ENCODE peak calls at places on chromosomes 4 and X, in eight cellular contexts. U, R, N, S, I, J, E and A are unnamed samples.

GRCh38 chr4:102343964-102344519 is 1.2 kb downstream of the SLC39A8 start:
- DNase-seq in U (no peak), R (no peak), N (no peak), S (no peak), I (no peak), J (no peak), E (peak), A (no peak)

GRCh38 chr4:23006756-23007155 is 314.0 kb downstream of the GBA3 start:
- DNase-seq in U (no peak), R (peak), N (no peak), S (no peak), I (no peak), J (no peak), E (no peak), A (no peak)

GRCh38 chrX:124208675-124209074 is 123.8 kb upstream of the TEX13D start:
- DNase-seq in U (no peak), R (no peak), N (no peak), S (no peak), I (no peak), J (no peak), E (no peak), A (no peak)

GRCh38 chrX:21870494-21870893 is 14.7 kb downstream of the YY2 start:
- DNase-seq in U (no peak), R (peak), N (no peak), S (no peak), I (no peak), J (no peak), E (no peak), A (no peak)

GRCh38 chr4:181157647-181158046 is 1085.6 kb upstream of the TENM3 start:
- DNase-seq in U (no peak), R (no peak), N (no peak), S (no peak), I (no peak), J (no peak), E (no peak), A (no peak)

GRCh38 chr4:158067646-158068045 is 105.2 kb downstream of the GASK1B start:
- DNase-seq in U (no peak), R (peak), N (no peak), S (no peak), I (no peak), J (no peak), E (no peak), A (no peak)

GRCh38 chr4:176883681-176884418 is 91.1 kb upstream of the VEGFC start:
- DNase-seq in U (no peak), R (peak), N (no peak), S (no peak), I (no peak), J (no peak), E (no peak), A (no peak)

GRCh38 chr4:122341906-122342305 is 36.9 kb upstream of the ADAD1 start:
- DNase-seq in U (no peak), R (peak), N (no peak), S (no peak), I (no peak), J (no peak), E (no peak), A (no peak)

GRCh38 chr4:26792639-26793038 is 68.0 kb upstream of the STIM2 start:
- DNase-seq in U (no peak), R (no peak), N (no peak), S (no peak), I (no peak), J (no peak), E (no peak), A (no peak)

GRCh38 chr4:148094149-148094548 is 348.1 kb downstream of the NR3C2 start:
- DNase-seq in U (no peak), R (no peak), N (no peak), S (no peak), I (no peak), J (no peak), E (no peak), A (no peak)

GRCh38 chrX:150203249-150203647 is 159.9 kb upstream of the MAMLD1 start:
- DNase-seq in U (no peak), R (no peak), N (no peak), S (no peak), I (no peak), J (no peak), E (no peak), A (no peak)

GRCh38 chr4:105990933-105991332 is 95.7 kb downstream of the NPNT start:
- DNase-seq in U (peak), R (peak), N (peak), S (peak), I (no peak), J (no peak), E (peak), A (peak)

GRCh38 chr4:150385606-150386005 is 196.3 kb upstream of the MAB21L2 start:
- DNase-seq in U (no peak), R (peak), N (no peak), S (no peak), I (no peak), J (peak), E (no peak), A (no peak)

GRCh38 chrX:13764284-13764683 is 29.7 kb downstream of the OFD1 start:
- DNase-seq in U (no peak), R (no peak), N (no peak), S (no peak), I (no peak), J (no peak), E (no peak), A (peak)

GRCh38 chr4:146053901-146054300 is 115.3 kb upstream of the ZNF827 start:
- DNase-seq in U (no peak), R (no peak), N (no peak), S (no peak), I (no peak), J (no peak), E (no peak), A (no peak)

GRCh38 chr4:173735055-173735454 is 205.0 kb upstream of the HAND2 start:
- DNase-seq in U (no peak), R (peak), N (no peak), S (no peak), I (no peak), J (no peak), E (no peak), A (no peak)

GRCh38 chr4:153748378-153748777 is 11.4 kb downstream of the RNF175 start:
- DNase-seq in U (no peak), R (peak), N (no peak), S (peak), I (no peak), J (no peak), E (no peak), A (no peak)

GRCh38 chrX:48509245-48509590 is 426 bp downstream of the PORCN start:
- DNase-seq in U (no peak), R (peak), N (no peak), S (no peak), I (no peak), J (no peak), E (no peak), A (no peak)

GRCh38 chrX:124720532-124720931 is 374.2 kb downstream of the SH2D1A start:
- DNase-seq in U (no peak), R (no peak), N (no peak), S (no peak), I (no peak), J (no peak), E (no peak), A (no peak)

GRCh38 chr4:26576171-26576829 is 7.6 kb upstream of the TBC1D19 start:
- DNase-seq in U (no peak), R (peak), N (no peak), S (no peak), I (no peak), J (no peak), E (no peak), A (no peak)

GRCh38 chrX:68829594-68830485 is 1.0 kb downstream of the EFNB1 start:
- DNase-seq in U (peak), R (peak), N (no peak), S (no peak), I (peak), J (no peak), E (peak), A (no peak)

GRCh38 chr4:183763990-183764754 is 105.1 kb downstream of the TRAPPC11 start:
- DNase-seq in U (no peak), R (no peak), N (no peak), S (no peak), I (no peak), J (no peak), E (no peak), A (no peak)

GRCh38 chr4:159070742-159071141 is 32.1 kb upstream of the RAPGEF2 start:
- DNase-seq in U (no peak), R (peak), N (no peak), S (no peak), I (no peak), J (no peak), E (no peak), A (no peak)

GRCh38 chr4:100208964-100209363 is 18.7 kb upstream of the DDIT4L start:
- DNase-seq in U (no peak), R (no peak), N (no peak), S (no peak), I (no peak), J (no peak), E (no peak), A (no peak)

GRCh38 chr4:78165758-78166157 is 108.6 kb downstream of the FRAS1 start:
- DNase-seq in U (no peak), R (no peak), N (no peak), S (no peak), I (no peak), J (no peak), E (no peak), A (no peak)

GRCh38 chr4:169690787-169691186 is 67.0 kb downstream of the HPF1 start:
- DNase-seq in U (no peak), R (no peak), N (no peak), S (no peak), I (no peak), J (no peak), E (no peak), A (no peak)

GRCh38 chr4:166042510-166043055 is 169.5 kb downstream of the TLL1 start:
- DNase-seq in U (no peak), R (no peak), N (no peak), S (peak), I (no peak), J (no peak), E (no peak), A (no peak)

GRCh38 chr4:77358315-77358928 is 201.4 kb downstream of the CCNG2 start:
- DNase-seq in U (no peak), R (peak), N (no peak), S (no peak), I (no peak), J (no peak), E (no peak), A (no peak)

GRCh38 chr4:39846135-39846534 is 131.6 kb downstream of the PDS5A start:
- DNase-seq in U (no peak), R (peak), N (peak), S (no peak), I (no peak), J (no peak), E (no peak), A (no peak)

GRCh38 chrX:46250151-46250550 is 295.1 kb downstream of the ZNF674 start:
- DNase-seq in U (no peak), R (no peak), N (no peak), S (no peak), I (no peak), J (no peak), E (no peak), A (no peak)

GRCh38 chrX:44873415-44874270 is 655 bp downstream of the KDM6A start:
- DNase-seq in U (peak), R (peak), N (peak), S (peak), I (peak), J (no peak), E (peak), A (peak)

GRCh38 chr4:186342582-186342981 is 76.6 kb downstream of the F11 start:
- DNase-seq in U (no peak), R (no peak), N (no peak), S (no peak), I (no peak), J (no peak), E (no peak), A (no peak)

GRCh38 chr4:186348433-186348832 is 82.4 kb downstream of the F11 start:
- DNase-seq in U (no peak), R (no peak), N (no peak), S (no peak), I (no peak), J (no peak), E (no peak), A (no peak)

GRCh38 chr4:186347743-186348142 is 81.8 kb downstream of the F11 start:
- DNase-seq in U (no peak), R (no peak), N (no peak), S (no peak), I (no peak), J (no peak), E (no peak), A (no peak)

GRCh38 chr4:186341655-186342054 is 75.7 kb downstream of the F11 start:
- DNase-seq in U (no peak), R (no peak), N (no peak), S (no peak), I (no peak), J (no peak), E (no peak), A (no peak)

GRCh38 chr4:186345184-186345583 is 79.2 kb downstream of the F11 start:
- DNase-seq in U (no peak), R (no peak), N (no peak), S (no peak), I (no peak), J (no peak), E (no peak), A (no peak)
- H3K27ac ChIP-seq in U (no peak), R (no peak), N (no peak), S (no peak), I (no peak), J (no peak), E (no peak), A (no peak)

GRCh38 chrX:71619193-71619592 is 882 bp upstream of the CXCR3 start:
- DNase-seq in U (no peak), R (no peak), N (no peak), S (no peak), I (no peak), J (no peak), E (no peak), A (no peak)

GRCh38 chrX:71618303-71618721 is at the start of gene CXCR3:
- DNase-seq in U (no peak), R (no peak), N (peak), S (no peak), I (no peak), J (no peak), E (peak), A (no peak)

GRCh38 chrX:71618787-71619186 is 476 bp upstream of the CXCR3 start:
- DNase-seq in U (no peak), R (no peak), N (no peak), S (no peak), I (no peak), J (no peak), E (no peak), A (no peak)

GRCh38 chrX:71616672-71617529 is 1.4 kb downstream of the CXCR3 start:
- DNase-seq in U (no peak), R (no peak), N (peak), S (no peak), I (peak), J (no peak), E (no peak), A (no peak)

DNA sequence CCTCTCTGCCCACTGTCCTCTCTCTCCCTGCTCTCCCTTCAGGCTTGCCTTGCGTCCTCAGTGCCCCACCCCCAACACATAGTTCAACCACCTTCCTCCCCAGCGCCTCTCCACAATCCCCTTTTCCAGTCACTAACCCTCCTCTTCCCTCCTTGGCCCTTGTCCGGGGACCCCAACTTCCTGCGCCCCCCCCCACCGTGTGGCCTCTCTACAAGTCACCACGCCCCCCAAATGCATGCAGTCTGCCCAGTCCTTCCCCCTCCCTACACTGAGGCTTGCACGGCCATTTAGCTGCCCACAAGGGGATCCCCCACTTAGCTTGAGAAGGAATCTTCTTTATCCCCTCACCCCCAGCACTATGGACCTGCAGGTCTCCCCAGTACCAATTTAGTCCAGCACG is 569 bp downstream of the CXCR3 start:
- DNase-seq in U (no peak), R (no peak), N (peak), S (no peak), I (no peak), J (no peak), E (no peak), A (no peak)
- H3K27ac ChIP-seq in U (no peak), R (no peak), N (peak), S (no peak), I (peak), J (no peak), E (no peak), A (no peak)

GRCh38 chr4:38366451-38366850 is 297.5 kb upstream of the KLF3 start:
- DNase-seq in U (no peak), R (peak), N (no peak), S (no peak), I (no peak), J (no peak), E (no peak), A (no peak)

GRCh38 chr4:38367642-38368189 is 296.3 kb upstream of the KLF3 start:
- DNase-seq in U (no peak), R (peak), N (no peak), S (no peak), I (no peak), J (no peak), E (no peak), A (no peak)

GRCh38 chr4:38366997-38367396 is 297.0 kb upstream of the KLF3 start:
- DNase-seq in U (no peak), R (no peak), N (no peak), S (no peak), I (no peak), J (no peak), E (no peak), A (no peak)

GRCh38 chr4:38368612-38369011 is 295.4 kb upstream of the KLF3 start:
- DNase-seq in U (no peak), R (peak), N (no peak), S (no peak), I (no peak), J (no peak), E (no peak), A (no peak)

DNA sequence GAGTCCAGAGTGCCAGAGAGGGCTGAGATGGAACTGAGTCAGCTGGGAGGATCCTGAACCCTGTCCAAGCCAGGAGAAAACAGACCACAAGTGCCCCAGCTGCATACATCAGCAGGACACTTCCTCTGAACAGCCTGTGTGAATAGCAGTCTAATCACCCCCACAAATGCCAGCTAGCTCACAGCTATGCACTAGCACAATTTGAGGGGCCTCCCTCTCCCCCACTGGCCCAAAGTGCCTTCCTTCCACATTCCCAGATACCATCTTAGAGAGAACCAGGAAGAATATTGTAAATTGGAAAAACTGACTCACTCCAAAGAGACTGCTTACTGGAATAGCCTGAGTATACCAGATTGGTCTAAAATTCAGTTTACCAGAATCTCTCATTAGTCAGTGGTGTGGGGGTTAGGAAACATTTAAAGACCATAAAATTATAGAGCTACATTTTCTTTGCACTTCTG is 292.6 kb upstream of the KLF3 start:
- DNase-seq in U (no peak), R (peak), N (no peak), S (no peak), I (no peak), J (no peak), E (no peak), A (no peak)
- H3K27ac ChIP-seq in U (no peak), R (peak), N (no peak), S (no peak), I (no peak), J (no peak), E (no peak), A (no peak)

DNA sequence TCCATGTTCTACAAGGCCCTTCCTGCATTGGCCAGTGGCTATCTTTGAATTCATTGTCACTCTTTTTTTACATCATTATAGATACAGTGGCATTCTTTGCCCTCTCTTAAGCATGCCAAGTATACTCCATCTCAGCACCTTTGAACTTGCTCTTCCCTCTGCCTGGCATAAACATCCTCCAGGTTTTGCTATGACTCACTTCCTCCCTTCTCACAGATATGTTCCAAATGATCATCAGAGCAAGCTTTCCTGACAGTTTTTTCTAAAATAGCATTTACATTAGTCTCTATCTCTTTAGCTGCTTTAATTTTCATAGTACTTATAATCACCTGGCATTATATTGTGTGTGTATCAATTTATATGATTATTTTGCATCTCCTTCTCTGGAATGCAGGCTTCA is 553.3 kb upstream of the MAGEB2 start:
- DNase-seq in U (no peak), R (peak), N (no peak), S (no peak), I (no peak), J (no peak), E (no peak), A (no peak)
- H3K27ac ChIP-seq in U (no peak), R (peak), N (no peak), S (no peak), I (no peak), J (no peak), E (no peak), A (peak)

GRCh38 chr4:55074386-55074785 is 51.0 kb downstream of the KDR start:
- DNase-seq in U (no peak), R (no peak), N (no peak), S (no peak), I (no peak), J (no peak), E (no peak), A (no peak)
- H3K27ac ChIP-seq in U (no peak), R (no peak), N (no peak), S (no peak), I (no peak), J (no peak), E (no peak), A (no peak)